ENCODE peak calls at places on chromosomes 7 and 10, in five cellular contexts. One of them, this sample, is unnamed. For H3K4me1, the result is how much of the 10 kb centered on the place peaks cover.

GRCh38 chr10:6962576-6962975 is 382.5 kb upstream of the PRKCQ start:
- DNase-seq in right cardiac atrium: no peak
- DNase-seq in colonic mucosa: no peak
- DNase-seq in body of pancreas: no peak
- DNase-seq in HepG2: no peak
- DNase-seq in this sample: no peak

GRCh38 chr7:27142562-27143021 is 889 bp downstream of the HOXA5 start:
- DNase-seq in right cardiac atrium: no peak
- DNase-seq in colonic mucosa: peak
- DNase-seq in body of pancreas: no peak
- DNase-seq in HepG2: no peak
- DNase-seq in this sample: no peak

GRCh38 chr10:89283988-89284475 is 17.8 kb upstream of the IFIT2 start:
- DNase-seq in right cardiac atrium: peak
- DNase-seq in colonic mucosa: no peak
- DNase-seq in body of pancreas: peak
- DNase-seq in HepG2: peak
- DNase-seq in this sample: no peak

GRCh38 chr7:28937593-28937992 is 20.5 kb downstream of the TRIL start:
- DNase-seq in right cardiac atrium: peak
- DNase-seq in colonic mucosa: no peak
- DNase-seq in body of pancreas: no peak
- DNase-seq in HepG2: no peak
- DNase-seq in this sample: no peak

GRCh38 chr7:77239471-77239870 is 39.9 kb upstream of the FGL2 start:
- DNase-seq in right cardiac atrium: no peak
- DNase-seq in colonic mucosa: no peak
- DNase-seq in body of pancreas: no peak
- DNase-seq in HepG2: no peak
- DNase-seq in this sample: no peak

GRCh38 chr7:158329686-158330085 is 257.9 kb downstream of the PTPRN2 start:
- DNase-seq in right cardiac atrium: no peak
- DNase-seq in colonic mucosa: no peak
- DNase-seq in body of pancreas: no peak
- DNase-seq in HepG2: no peak
- DNase-seq in this sample: no peak

GRCh38 chr10:126090911-126091728 is 194.8 kb downstream of the FANK1 start:
- DNase-seq in right cardiac atrium: no peak
- DNase-seq in colonic mucosa: no peak
- DNase-seq in body of pancreas: no peak
- DNase-seq in HepG2: no peak
- DNase-seq in this sample: peak

GRCh38 chr7:368651-369475 is 78.9 kb downstream of the FOXL3 start:
- DNase-seq in right cardiac atrium: peak
- DNase-seq in colonic mucosa: no peak
- DNase-seq in body of pancreas: peak
- DNase-seq in HepG2: no peak
- DNase-seq in this sample: no peak

GRCh38 chr7:27183682-27184341 is 1.2 kb downstream of the HOXA11 start:
- DNase-seq in right cardiac atrium: peak
- DNase-seq in colonic mucosa: no peak
- DNase-seq in body of pancreas: no peak
- DNase-seq in HepG2: no peak
- DNase-seq in this sample: no peak

GRCh38 chr10:117921421-117921820 is 125.3 kb downstream of the RAB11FIP2 start:
- DNase-seq in right cardiac atrium: no peak
- DNase-seq in colonic mucosa: no peak
- DNase-seq in body of pancreas: no peak
- DNase-seq in HepG2: no peak
- DNase-seq in this sample: no peak

GRCh38 chr7:116478834-116479233 is 20.7 kb upstream of the CAV2 start:
- DNase-seq in right cardiac atrium: no peak
- DNase-seq in colonic mucosa: no peak
- DNase-seq in body of pancreas: no peak
- DNase-seq in HepG2: no peak
- DNase-seq in this sample: no peak

GRCh38 chr7:27148776-27149641 is 1.4 kb upstream of the HOXA6 start:
- DNase-seq in right cardiac atrium: no peak
- DNase-seq in colonic mucosa: peak
- DNase-seq in body of pancreas: no peak
- DNase-seq in HepG2: no peak
- DNase-seq in this sample: no peak

GRCh38 chr10:132399117-132400035 is 2.4 kb downstream of the PWWP2B start:
- DNase-seq in right cardiac atrium: peak
- DNase-seq in colonic mucosa: peak
- DNase-seq in body of pancreas: peak
- DNase-seq in HepG2: no peak
- DNase-seq in this sample: peak

GRCh38 chr7:104862719-104863118 is 151.3 kb upstream of the KMT2E start:
- DNase-seq in right cardiac atrium: no peak
- DNase-seq in colonic mucosa: no peak
- DNase-seq in body of pancreas: no peak
- DNase-seq in HepG2: peak
- DNase-seq in this sample: peak

GRCh38 chr10:13272164-13272571 is 27.7 kb downstream of the PHYH start:
- DNase-seq in right cardiac atrium: peak
- DNase-seq in colonic mucosa: peak
- DNase-seq in body of pancreas: peak
- DNase-seq in HepG2: peak
- DNase-seq in this sample: no peak

GRCh38 chr7:46206474-46207060 is 285.5 kb upstream of the IGFBP3 start:
- DNase-seq in right cardiac atrium: no peak
- DNase-seq in colonic mucosa: no peak
- DNase-seq in body of pancreas: no peak
- DNase-seq in HepG2: no peak
- DNase-seq in this sample: peak

GRCh38 chr10:93417264-93417663 is 64.9 kb downstream of the MYOF start:
- DNase-seq in right cardiac atrium: peak
- DNase-seq in colonic mucosa: no peak
- DNase-seq in body of pancreas: no peak
- DNase-seq in HepG2: no peak
- DNase-seq in this sample: no peak

GRCh38 chr10:118832242-118832651 is 77.5 kb upstream of the CACUL1 start:
- DNase-seq in right cardiac atrium: peak
- DNase-seq in colonic mucosa: peak
- DNase-seq in body of pancreas: peak
- DNase-seq in HepG2: no peak
- DNase-seq in this sample: no peak

GRCh38 chr7:114759347-114760062 is 162.4 kb upstream of the MDFIC start:
- DNase-seq in right cardiac atrium: no peak
- DNase-seq in colonic mucosa: peak
- DNase-seq in body of pancreas: no peak
- DNase-seq in HepG2: no peak
- DNase-seq in this sample: no peak

GRCh38 chr7:135644154-135644553 is 18.2 kb upstream of the STMP1 start:
- DNase-seq in right cardiac atrium: no peak
- DNase-seq in colonic mucosa: no peak
- DNase-seq in body of pancreas: no peak
- DNase-seq in HepG2: no peak
- DNase-seq in this sample: no peak

GRCh38 chr10:43671659-43672555 is 23.2 kb upstream of the ZNF32 start:
- DNase-seq in right cardiac atrium: no peak
- DNase-seq in colonic mucosa: peak
- DNase-seq in body of pancreas: peak
- DNase-seq in HepG2: peak
- DNase-seq in this sample: peak

GRCh38 chr7:6221340-6222319 is 50.8 kb downstream of the CYTH3 start:
- DNase-seq in right cardiac atrium: no peak
- DNase-seq in colonic mucosa: no peak
- DNase-seq in body of pancreas: no peak
- DNase-seq in HepG2: no peak
- DNase-seq in this sample: peak

GRCh38 chr10:4174197-4174596 is 389.2 kb upstream of the KLF6 start:
- DNase-seq in right cardiac atrium: no peak
- DNase-seq in colonic mucosa: no peak
- DNase-seq in body of pancreas: no peak
- DNase-seq in HepG2: peak
- DNase-seq in this sample: no peak

GRCh38 chr7:127158659-127159058 is 94.1 kb downstream of the GRM8 start:
- DNase-seq in right cardiac atrium: no peak
- DNase-seq in colonic mucosa: no peak
- DNase-seq in body of pancreas: no peak
- DNase-seq in HepG2: peak
- DNase-seq in this sample: no peak

GRCh38 chr7:48224042-48224441 is 52.8 kb downstream of the ABCA13 start:
- DNase-seq in right cardiac atrium: no peak
- DNase-seq in colonic mucosa: no peak
- DNase-seq in body of pancreas: no peak
- DNase-seq in HepG2: no peak
- DNase-seq in this sample: no peak
- H3K27ac ChIP-seq in right cardiac atrium: no peak
- H3K27ac ChIP-seq in colonic mucosa: no peak
- H3K27ac ChIP-seq in body of pancreas: no peak
- H3K27ac ChIP-seq in HepG2: no peak
- H3K27ac ChIP-seq in this sample: no peak

DNA sequence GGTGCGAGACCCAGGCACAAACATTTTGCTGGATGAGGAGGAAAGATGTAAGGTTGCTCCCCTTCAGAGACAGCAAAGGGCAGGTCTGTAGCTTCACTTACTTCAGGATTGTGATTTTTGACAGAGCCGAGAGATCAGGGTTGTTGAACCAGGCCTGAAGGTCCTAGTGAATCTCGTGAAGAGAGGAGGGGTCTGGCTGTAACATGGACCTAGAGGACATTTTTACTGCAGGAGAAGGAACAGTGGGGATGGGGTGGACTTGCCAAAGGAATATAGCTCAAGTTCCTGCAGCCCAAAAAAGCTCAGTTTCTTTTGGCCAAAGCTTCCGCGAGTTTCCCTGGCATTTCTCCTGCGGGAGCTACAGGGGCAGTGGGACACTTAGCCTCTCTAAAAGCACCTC is 976 bp upstream of the EGFR start:
- DNase-seq in right cardiac atrium: no peak
- DNase-seq in colonic mucosa: no peak
- DNase-seq in body of pancreas: no peak
- DNase-seq in HepG2: no peak
- DNase-seq in this sample: no peak
- H3K4me3 ChIP-seq in right cardiac atrium: no peak
- H3K4me3 ChIP-seq in colonic mucosa: no peak
- H3K4me3 ChIP-seq in body of pancreas: no peak
- H3K4me3 ChIP-seq in HepG2: no peak
- H3K4me3 ChIP-seq in this sample: peak

GRCh38 chr7:143388051-143388450 is 6.9 kb downstream of the ZYX start:
- DNase-seq in right cardiac atrium: peak
- DNase-seq in colonic mucosa: no peak
- DNase-seq in body of pancreas: no peak
- DNase-seq in HepG2: no peak
- DNase-seq in this sample: no peak
- H3K4me1 ChIP-seq in right cardiac atrium: under half
- H3K4me1 ChIP-seq in colonic mucosa: under half
- H3K4me1 ChIP-seq in body of pancreas: under half
- H3K4me1 ChIP-seq in HepG2: half or more
- H3K4me1 ChIP-seq in this sample: under half

DNA sequence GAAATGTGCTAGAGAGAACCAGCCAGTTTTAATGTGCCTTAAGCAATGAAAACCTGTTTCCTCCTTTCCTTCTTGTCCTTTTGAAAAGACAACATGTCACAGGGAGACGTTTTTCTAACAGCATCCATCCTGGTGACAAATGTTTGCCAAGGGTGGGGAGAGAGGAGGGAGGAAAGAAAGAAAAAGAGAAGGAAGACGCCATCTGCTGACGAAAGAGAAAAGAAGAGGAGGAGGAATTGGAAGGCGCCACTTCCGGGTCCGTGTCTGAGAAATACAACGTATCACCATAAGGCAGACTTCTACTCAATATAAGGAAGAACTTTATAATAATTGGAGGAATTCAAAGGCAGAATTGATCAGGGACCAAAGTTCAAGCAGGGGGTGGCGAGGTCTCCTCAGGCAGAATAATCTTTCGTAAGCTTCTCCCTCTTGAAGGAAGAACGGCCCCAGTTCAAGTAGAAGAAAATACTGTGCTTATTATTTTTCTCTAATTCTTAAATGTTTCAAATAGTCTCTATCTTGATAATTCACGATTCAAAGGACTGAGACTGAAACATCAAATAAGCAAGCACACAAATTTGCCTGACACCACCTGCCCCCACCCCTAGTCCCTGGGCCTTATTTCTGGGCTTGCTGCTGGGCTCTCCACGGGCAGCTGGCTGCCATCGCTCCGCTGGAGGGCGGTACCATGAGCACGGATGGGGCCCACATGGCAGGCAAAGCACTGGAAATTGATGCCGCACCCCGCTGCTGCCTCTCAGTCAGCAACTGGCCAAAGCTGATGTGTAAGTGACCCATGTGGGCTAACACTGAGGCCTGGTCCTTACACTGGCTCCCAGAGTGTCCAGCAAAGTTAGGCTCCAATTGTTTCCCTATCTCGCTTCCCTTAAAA is 273.7 kb upstream of the KLF14 start:
- DNase-seq in right cardiac atrium: peak
- DNase-seq in colonic mucosa: peak
- DNase-seq in body of pancreas: peak
- DNase-seq in HepG2: peak
- DNase-seq in this sample: peak
- H3K27ac ChIP-seq in right cardiac atrium: peak
- H3K27ac ChIP-seq in colonic mucosa: peak
- H3K27ac ChIP-seq in body of pancreas: peak
- H3K27ac ChIP-seq in HepG2: no peak
- H3K27ac ChIP-seq in this sample: peak

DNA sequence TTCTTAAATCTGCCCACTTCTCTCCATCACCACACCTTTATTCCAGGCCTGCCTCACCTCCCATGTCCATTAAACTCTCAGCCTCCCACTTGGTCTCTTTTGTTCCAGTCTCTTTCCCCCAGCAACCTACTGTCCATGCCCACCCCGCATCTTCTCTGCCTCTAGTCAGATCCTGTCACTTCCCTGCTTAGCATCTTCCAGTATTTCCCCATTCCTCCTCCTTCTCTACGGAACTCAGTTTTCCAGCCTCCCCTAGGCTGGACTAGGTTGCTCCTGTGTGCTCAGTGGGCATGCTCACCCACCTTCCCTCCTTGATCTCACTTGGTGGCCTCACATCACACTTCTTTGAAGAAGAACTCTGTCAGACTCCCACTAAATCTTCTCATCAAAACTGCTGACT is 179.8 kb downstream of the BAMBI start:
- DNase-seq in right cardiac atrium: no peak
- DNase-seq in colonic mucosa: no peak
- DNase-seq in body of pancreas: no peak
- DNase-seq in HepG2: no peak
- DNase-seq in this sample: no peak
- H3K4me3 ChIP-seq in right cardiac atrium: no peak
- H3K4me3 ChIP-seq in colonic mucosa: no peak
- H3K4me3 ChIP-seq in body of pancreas: no peak
- H3K4me3 ChIP-seq in HepG2: no peak
- H3K4me3 ChIP-seq in this sample: no peak

DNA sequence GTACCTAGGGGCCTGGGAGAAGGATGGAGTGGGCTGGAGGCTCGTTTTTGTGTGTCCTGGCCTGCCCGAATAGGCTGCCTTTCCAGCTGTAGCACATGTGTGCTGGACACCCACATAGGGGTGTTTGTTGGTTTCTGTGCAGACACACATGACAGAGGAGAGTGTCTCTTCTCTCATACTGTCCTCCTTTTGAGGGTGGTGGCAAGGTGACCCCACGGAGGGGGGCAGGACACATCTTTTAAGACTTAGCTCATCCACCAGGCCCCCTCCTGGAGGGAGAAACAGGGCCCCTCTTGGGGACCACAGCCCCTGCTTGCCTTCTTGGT is 72.2 kb upstream of the PPIF start:
- DNase-seq in right cardiac atrium: no peak
- DNase-seq in colonic mucosa: no peak
- DNase-seq in body of pancreas: no peak
- DNase-seq in HepG2: no peak
- DNase-seq in this sample: no peak
- H3K4me1 ChIP-seq in right cardiac atrium: under half
- H3K4me1 ChIP-seq in colonic mucosa: under half
- H3K4me1 ChIP-seq in body of pancreas: half or more
- H3K4me1 ChIP-seq in HepG2: under half
- H3K4me1 ChIP-seq in this sample: under half

This sample was measured in PC-9.